ENCODE peak calls at places on chromosomes 16 and 17, in six cellular contexts. One of them, this sample, is unnamed.
A peak's percentile ranks its signal among the peaks of the same experiment; 100 is the strongest.

GRCh38 chr16:48558269-48558915 is 51.6 kb downstream of the N4BP1 start:
- DNase-seq in fibroblast of the aortic adventitia: peak; percentile 46
- DNase-seq in RWPE1: no peak
- DNase-seq in ovary: no peak
- DNase-seq in mesothelial cell of epicardium: no peak
- DNase-seq in AG10803: peak; percentile 79
- DNase-seq in this sample: no peak

GRCh38 chr17:55852734-55853133 is 101.9 kb downstream of the PCTP start:
- DNase-seq in AG10803: no peak
- DNase-seq in mesothelial cell of epicardium: no peak
- DNase-seq in ovary: no peak
- DNase-seq in RWPE1: no peak
- DNase-seq in fibroblast of the aortic adventitia: no peak
- DNase-seq in this sample: no peak

GRCh38 chr16:59878479-59878878 is 1144.4 kb upstream of the GOT2 start:
- DNase-seq in fibroblast of the aortic adventitia: no peak
- DNase-seq in AG10803: peak; percentile 44
- DNase-seq in mesothelial cell of epicardium: no peak
- DNase-seq in ovary: no peak
- DNase-seq in RWPE1: peak; percentile 72
- DNase-seq in this sample: no peak

GRCh38 chr16:57381791-57382534 is 9.7 kb downstream of the CX3CL1 start:
- DNase-seq in mesothelial cell of epicardium: no peak
- DNase-seq in fibroblast of the aortic adventitia: no peak
- DNase-seq in ovary: no peak
- DNase-seq in AG10803: no peak
- DNase-seq in RWPE1: no peak
- DNase-seq in this sample: no peak

GRCh38 chr16:89512453-89512852 is 4.2 kb downstream of the SPG7 start:
- DNase-seq in mesothelial cell of epicardium: no peak
- DNase-seq in fibroblast of the aortic adventitia: no peak
- DNase-seq in AG10803: no peak
- DNase-seq in ovary: no peak
- DNase-seq in RWPE1: no peak
- DNase-seq in this sample: no peak

GRCh38 chr17:28788100-28788499 is 44.3 kb downstream of the TRAF4 start:
- DNase-seq in mesothelial cell of epicardium: no peak
- DNase-seq in fibroblast of the aortic adventitia: no peak
- DNase-seq in RWPE1: no peak
- DNase-seq in ovary: no peak
- DNase-seq in AG10803: no peak
- DNase-seq in this sample: no peak

GRCh38 chr17:41666708-41667279 is 21.9 kb upstream of the EIF1 start:
- DNase-seq in ovary: peak; percentile 90
- DNase-seq in AG10803: peak; percentile 52
- DNase-seq in RWPE1: peak; percentile 82
- DNase-seq in mesothelial cell of epicardium: no peak
- DNase-seq in fibroblast of the aortic adventitia: peak; percentile 69
- DNase-seq in this sample: peak; percentile 86

GRCh38 chr17:42937712-42938596 is 26.3 kb downstream of the AARSD1 start:
- DNase-seq in AG10803: peak; percentile 64
- DNase-seq in mesothelial cell of epicardium: no peak
- DNase-seq in fibroblast of the aortic adventitia: peak; percentile 78
- DNase-seq in ovary: peak; percentile 57
- DNase-seq in RWPE1: peak; percentile 57
- DNase-seq in this sample: peak; percentile 40

GRCh38 chr16:49867234-49867633 is 11.3 kb upstream of the ZNF423 start:
- DNase-seq in fibroblast of the aortic adventitia: no peak
- DNase-seq in mesothelial cell of epicardium: no peak
- DNase-seq in AG10803: no peak
- DNase-seq in RWPE1: no peak
- DNase-seq in ovary: no peak
- DNase-seq in this sample: no peak

GRCh38 chr16:68097895-68098294 is 12.7 kb downstream of the NFATC3 start:
- DNase-seq in fibroblast of the aortic adventitia: no peak
- DNase-seq in RWPE1: no peak
- DNase-seq in AG10803: no peak
- DNase-seq in mesothelial cell of epicardium: no peak
- DNase-seq in ovary: no peak
- DNase-seq in this sample: no peak

GRCh38 chr17:61426482-61427304 is 25.5 kb upstream of the TBX4 start:
- DNase-seq in ovary: no peak
- DNase-seq in mesothelial cell of epicardium: no peak
- DNase-seq in fibroblast of the aortic adventitia: no peak
- DNase-seq in RWPE1: peak; percentile 40
- DNase-seq in AG10803: peak; percentile 59
- DNase-seq in this sample: no peak

GRCh38 chr17:44922136-44922535 is 6.8 kb upstream of the GFAP start:
- DNase-seq in RWPE1: no peak
- DNase-seq in fibroblast of the aortic adventitia: no peak
- DNase-seq in ovary: peak; percentile 19
- DNase-seq in AG10803: no peak
- DNase-seq in mesothelial cell of epicardium: no peak
- DNase-seq in this sample: no peak

GRCh38 chr17:67718325-67718941 is 697 bp downstream of the NOL11 start:
- DNase-seq in fibroblast of the aortic adventitia: peak; percentile 18
- DNase-seq in RWPE1: peak; percentile 43
- DNase-seq in ovary: no peak
- DNase-seq in AG10803: peak; percentile 31
- DNase-seq in mesothelial cell of epicardium: no peak
- DNase-seq in this sample: peak; percentile 20

GRCh38 chr16:19666451-19666850 is 51.6 kb downstream of the KNOP1 start:
- DNase-seq in RWPE1: no peak
- DNase-seq in mesothelial cell of epicardium: no peak
- DNase-seq in AG10803: no peak
- DNase-seq in ovary: no peak
- DNase-seq in fibroblast of the aortic adventitia: no peak
- DNase-seq in this sample: no peak

GRCh38 chr17:42669705-42670198 is 7.0 kb downstream of the PLEKHH3 start:
- DNase-seq in AG10803: no peak
- DNase-seq in RWPE1: no peak
- DNase-seq in mesothelial cell of epicardium: no peak
- DNase-seq in fibroblast of the aortic adventitia: no peak
- DNase-seq in ovary: no peak
- DNase-seq in this sample: no peak

GRCh38 chr17:1800240-1800639 is 29.5 kb downstream of the SMYD4 start:
- DNase-seq in AG10803: no peak
- DNase-seq in ovary: peak; percentile 21
- DNase-seq in RWPE1: no peak
- DNase-seq in fibroblast of the aortic adventitia: no peak
- DNase-seq in mesothelial cell of epicardium: no peak
- DNase-seq in this sample: no peak

GRCh38 chr17:179066-179432 is 2.4 kb downstream of the DOC2B start:
- DNase-seq in fibroblast of the aortic adventitia: no peak
- DNase-seq in mesothelial cell of epicardium: no peak
- DNase-seq in RWPE1: no peak
- DNase-seq in AG10803: no peak
- DNase-seq in ovary: no peak
- DNase-seq in this sample: no peak

GRCh38 chr17:63657776-63658175 is 35.6 kb downstream of the MAP3K3 start:
- DNase-seq in mesothelial cell of epicardium: no peak
- DNase-seq in AG10803: no peak
- DNase-seq in RWPE1: no peak
- DNase-seq in fibroblast of the aortic adventitia: no peak
- DNase-seq in ovary: no peak
- DNase-seq in this sample: no peak

GRCh38 chr17:40490289-40490853 is 11.1 kb downstream of the TNS4 start:
- DNase-seq in mesothelial cell of epicardium: no peak
- DNase-seq in ovary: peak; percentile 75
- DNase-seq in AG10803: peak; percentile 86
- DNase-seq in fibroblast of the aortic adventitia: peak; percentile 79
- DNase-seq in RWPE1: peak; percentile 75
- DNase-seq in this sample: no peak

GRCh38 chr17:80270836-80271235 is 10.2 kb downstream of the RNF213 start:
- DNase-seq in mesothelial cell of epicardium: no peak
- DNase-seq in ovary: no peak
- DNase-seq in fibroblast of the aortic adventitia: peak; percentile 22
- DNase-seq in AG10803: no peak
- DNase-seq in RWPE1: peak; percentile 81
- DNase-seq in this sample: no peak

GRCh38 chr16:5884996-5885395 is 787.4 kb upstream of the EEF2KMT start:
- DNase-seq in mesothelial cell of epicardium: no peak
- DNase-seq in ovary: no peak
- DNase-seq in AG10803: no peak
- DNase-seq in RWPE1: no peak
- DNase-seq in fibroblast of the aortic adventitia: no peak
- DNase-seq in this sample: no peak

GRCh38 chr17:9120471-9120870 is 99.2 kb downstream of the NTN1 start:
- DNase-seq in AG10803: no peak
- DNase-seq in ovary: no peak
- DNase-seq in RWPE1: no peak
- DNase-seq in fibroblast of the aortic adventitia: no peak
- DNase-seq in mesothelial cell of epicardium: no peak
- DNase-seq in this sample: no peak

GRCh38 chr16:76222853-76223252 is 54.3 kb upstream of the CNTNAP4 start:
- DNase-seq in mesothelial cell of epicardium: no peak
- DNase-seq in fibroblast of the aortic adventitia: no peak
- DNase-seq in ovary: no peak
- DNase-seq in RWPE1: no peak
- DNase-seq in AG10803: no peak
- DNase-seq in this sample: no peak

GRCh38 chr17:1997587-1998425 is 27.3 kb downstream of the RTN4RL1 start:
- DNase-seq in fibroblast of the aortic adventitia: no peak
- DNase-seq in AG10803: peak; percentile 12
- DNase-seq in RWPE1: no peak
- DNase-seq in mesothelial cell of epicardium: no peak
- DNase-seq in ovary: peak; percentile 71
- DNase-seq in this sample: no peak

GRCh38 chr17:4607773-4608187 is 23.5 kb downstream of the SMTNL2 start:
- DNase-seq in RWPE1: no peak
- DNase-seq in mesothelial cell of epicardium: no peak
- DNase-seq in AG10803: peak; percentile 40
- DNase-seq in ovary: peak; percentile 86
- DNase-seq in fibroblast of the aortic adventitia: peak; percentile 78
- DNase-seq in this sample: no peak

GRCh38 chr16:81585785-81586184 is 141.2 kb downstream of the CMIP start:
- DNase-seq in mesothelial cell of epicardium: no peak
- DNase-seq in RWPE1: no peak
- DNase-seq in AG10803: no peak
- DNase-seq in ovary: no peak
- DNase-seq in fibroblast of the aortic adventitia: no peak
- DNase-seq in this sample: no peak

GRCh38 chr16:3857189-3858013 is 23.1 kb downstream of the CREBBP start:
- DNase-seq in mesothelial cell of epicardium: no peak
- DNase-seq in AG10803: peak; percentile 78
- DNase-seq in fibroblast of the aortic adventitia: peak; percentile 65
- DNase-seq in RWPE1: peak; percentile 37
- DNase-seq in ovary: no peak
- DNase-seq in this sample: no peak

GRCh38 chr17:75487351-75488070 is 27.8 kb downstream of the CASKIN2 start:
- DNase-seq in RWPE1: no peak
- DNase-seq in mesothelial cell of epicardium: no peak
- DNase-seq in fibroblast of the aortic adventitia: no peak
- DNase-seq in ovary: no peak
- DNase-seq in AG10803: no peak
- DNase-seq in this sample: peak; percentile 79

GRCh38 chr17:27846042-27846655 is 45.8 kb upstream of the NOS2 start:
- DNase-seq in mesothelial cell of epicardium: no peak
- DNase-seq in fibroblast of the aortic adventitia: no peak
- DNase-seq in ovary: no peak
- DNase-seq in AG10803: no peak
- DNase-seq in RWPE1: no peak
- DNase-seq in this sample: no peak

GRCh38 chr17:2049333-2050245 is 5.3 kb upstream of the HIC1 start:
- DNase-seq in AG10803: peak; percentile 81
- DNase-seq in ovary: peak; percentile 95
- DNase-seq in mesothelial cell of epicardium: peak; percentile 85
- DNase-seq in fibroblast of the aortic adventitia: peak; percentile 78
- DNase-seq in RWPE1: peak; percentile 71
- DNase-seq in this sample: peak; percentile 96

GRCh38 chr17:48551601-48552452 is 6.9 kb upstream of the HOXB2 start:
- DNase-seq in ovary: no peak
- DNase-seq in mesothelial cell of epicardium: no peak
- DNase-seq in AG10803: no peak
- DNase-seq in RWPE1: no peak
- DNase-seq in fibroblast of the aortic adventitia: no peak
- DNase-seq in this sample: no peak

GRCh38 chr17:27290916-27291598 is 2.9 kb upstream of the WSB1 start:
- DNase-seq in fibroblast of the aortic adventitia: no peak
- DNase-seq in ovary: no peak
- DNase-seq in RWPE1: no peak
- DNase-seq in mesothelial cell of epicardium: no peak
- DNase-seq in AG10803: no peak
- DNase-seq in this sample: no peak

GRCh38 chr17:16915752-16916556 is 56.0 kb downstream of the TNFRSF13B start:
- DNase-seq in ovary: no peak
- DNase-seq in RWPE1: peak; percentile 50
- DNase-seq in fibroblast of the aortic adventitia: peak; percentile 4
- DNase-seq in AG10803: peak; percentile 40
- DNase-seq in mesothelial cell of epicardium: no peak
- DNase-seq in this sample: peak; percentile 76
- TF ChIP-seq CTCF in ovary: no peak
- TF ChIP-seq CTCF in RWPE1: no peak
- TF ChIP-seq CTCF in fibroblast of the aortic adventitia: peak; percentile 32
- TF ChIP-seq CTCF in AG10803: peak; percentile 54
- TF ChIP-seq CTCF in mesothelial cell of epicardium: no peak
- TF ChIP-seq CTCF in this sample: peak; percentile 49

GRCh38 chr17:32264140-32264799 is 1.4 kb upstream of the RHBDL3 start:
- DNase-seq in AG10803: no peak
- DNase-seq in mesothelial cell of epicardium: no peak
- DNase-seq in RWPE1: no peak
- DNase-seq in fibroblast of the aortic adventitia: no peak
- DNase-seq in ovary: no peak
- DNase-seq in this sample: no peak
- TF ChIP-seq CTCF in AG10803: peak; percentile 26
- TF ChIP-seq CTCF in mesothelial cell of epicardium: no peak
- TF ChIP-seq CTCF in RWPE1: no peak
- TF ChIP-seq CTCF in fibroblast of the aortic adventitia: peak; percentile 23
- TF ChIP-seq CTCF in ovary: no peak
- TF ChIP-seq CTCF in this sample: no peak

DNA sequence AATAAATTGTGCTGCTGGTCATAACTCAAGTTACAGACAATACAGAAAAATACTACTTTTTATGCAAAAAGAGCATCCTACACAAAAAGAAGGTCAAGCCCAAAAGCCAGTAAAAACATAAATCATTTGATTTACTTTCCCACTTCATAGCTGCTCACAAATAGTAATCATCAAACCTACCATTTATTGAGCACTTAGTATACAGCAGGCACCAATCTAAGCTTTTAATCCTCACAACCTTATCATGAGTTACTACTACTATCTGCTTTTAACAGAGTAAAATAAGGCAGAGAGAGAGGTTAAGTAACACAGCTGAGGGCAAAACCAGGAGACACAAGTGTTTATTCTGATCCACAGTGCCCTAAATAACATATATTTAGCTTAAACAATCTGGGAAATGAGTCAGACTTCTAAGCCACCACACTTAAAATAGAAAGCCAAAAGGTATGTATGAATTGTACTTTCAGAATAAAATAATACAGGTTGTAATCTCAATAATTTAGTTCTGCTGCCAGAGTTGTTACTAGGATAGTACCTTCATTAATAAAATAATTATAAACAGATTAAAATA is 1.7 kb upstream of the AARS1 start:
- DNase-seq in RWPE1: no peak
- DNase-seq in ovary: no peak
- DNase-seq in AG10803: no peak
- DNase-seq in mesothelial cell of epicardium: no peak
- DNase-seq in fibroblast of the aortic adventitia: no peak
- DNase-seq in this sample: no peak
- TF ChIP-seq CTCF in RWPE1: no peak
- TF ChIP-seq CTCF in ovary: no peak
- TF ChIP-seq CTCF in AG10803: no peak
- TF ChIP-seq CTCF in mesothelial cell of epicardium: no peak
- TF ChIP-seq CTCF in fibroblast of the aortic adventitia: no peak
- TF ChIP-seq CTCF in this sample: no peak

GRCh38 chr17:82924214-82924613 is 84.4 kb upstream of the ZNF750 start:
- DNase-seq in AG10803: no peak
- DNase-seq in fibroblast of the aortic adventitia: no peak
- DNase-seq in ovary: no peak
- DNase-seq in mesothelial cell of epicardium: no peak
- DNase-seq in RWPE1: no peak
- DNase-seq in this sample: no peak
- TF ChIP-seq CTCF in AG10803: no peak
- TF ChIP-seq CTCF in fibroblast of the aortic adventitia: no peak
- TF ChIP-seq CTCF in ovary: no peak
- TF ChIP-seq CTCF in mesothelial cell of epicardium: no peak
- TF ChIP-seq CTCF in RWPE1: no peak
- TF ChIP-seq CTCF in this sample: no peak

This sample was measured in GM20000.